ENCODE peak calls at places on chromosomes 7 and 10, in four cellular contexts. One of them, this sample, is unnamed.

GRCh38 chr10:48455392-48456151 is 149.1 kb downstream of the MAPK8 start:
- DNase-seq in progenitor cell of endocrine pancreas: no peak
- DNase-seq in AG04449: no peak
- DNase-seq in hypothalamus: no peak
- DNase-seq in this sample: peak

GRCh38 chr10:29392376-29393021 is 103.6 kb downstream of the LYZL1 start:
- DNase-seq in progenitor cell of endocrine pancreas: no peak
- DNase-seq in AG04449: no peak
- DNase-seq in hypothalamus: no peak
- DNase-seq in this sample: no peak

GRCh38 chr10:60093317-60093716 is 187.0 kb upstream of the CCDC6 start:
- DNase-seq in AG04449: no peak
- DNase-seq in progenitor cell of endocrine pancreas: no peak
- DNase-seq in hypothalamus: no peak
- DNase-seq in this sample: no peak

GRCh38 chr10:44619975-44620374 is 235.1 kb upstream of the CXCL12 start:
- DNase-seq in AG04449: no peak
- DNase-seq in hypothalamus: no peak
- DNase-seq in progenitor cell of endocrine pancreas: no peak
- DNase-seq in this sample: no peak

GRCh38 chr10:132337019-132337418 is 5.0 kb downstream of the LRRC27 start:
- DNase-seq in progenitor cell of endocrine pancreas: no peak
- DNase-seq in hypothalamus: no peak
- DNase-seq in AG04449: no peak
- DNase-seq in this sample: no peak

GRCh38 chr10:62858364-62858763 is 42.2 kb upstream of the EGR2 start:
- DNase-seq in progenitor cell of endocrine pancreas: no peak
- DNase-seq in AG04449: no peak
- DNase-seq in hypothalamus: no peak
- DNase-seq in this sample: peak

GRCh38 chr7:130421685-130422084 is 19.1 kb downstream of the CEP41 start:
- DNase-seq in AG04449: no peak
- DNase-seq in progenitor cell of endocrine pancreas: no peak
- DNase-seq in hypothalamus: no peak
- DNase-seq in this sample: no peak

GRCh38 chr7:74173491-74173865 is 678 bp upstream of the EIF4H start:
- DNase-seq in progenitor cell of endocrine pancreas: no peak
- DNase-seq in AG04449: no peak
- DNase-seq in hypothalamus: no peak
- DNase-seq in this sample: no peak

GRCh38 chr10:16612148-16612742 is 90.6 kb upstream of the C1QL3 start:
- DNase-seq in hypothalamus: no peak
- DNase-seq in AG04449: no peak
- DNase-seq in progenitor cell of endocrine pancreas: peak
- DNase-seq in this sample: no peak

GRCh38 chr7:14385074-14385473 is 395.6 kb upstream of the ETV1 start:
- DNase-seq in hypothalamus: no peak
- DNase-seq in AG04449: no peak
- DNase-seq in progenitor cell of endocrine pancreas: no peak
- DNase-seq in this sample: no peak

GRCh38 chr7:152886579-152887117 is 127.1 kb downstream of the ACTR3B start:
- DNase-seq in progenitor cell of endocrine pancreas: no peak
- DNase-seq in AG04449: no peak
- DNase-seq in hypothalamus: no peak
- DNase-seq in this sample: no peak

GRCh38 chr10:124064676-124065075 is 28.7 kb downstream of the CHST15 start:
- DNase-seq in progenitor cell of endocrine pancreas: no peak
- DNase-seq in AG04449: no peak
- DNase-seq in hypothalamus: no peak
- DNase-seq in this sample: no peak

GRCh38 chr7:22109761-22110160 is 164.1 kb upstream of the CDCA7L start:
- DNase-seq in progenitor cell of endocrine pancreas: no peak
- DNase-seq in AG04449: no peak
- DNase-seq in hypothalamus: no peak
- DNase-seq in this sample: no peak

GRCh38 chr10:553233-553632 is 136.2 kb downstream of the DIP2C start:
- DNase-seq in hypothalamus: no peak
- DNase-seq in AG04449: no peak
- DNase-seq in progenitor cell of endocrine pancreas: no peak
- DNase-seq in this sample: peak

GRCh38 chr7:128059143-128059975 is 28.1 kb upstream of the LRRC4 start:
- DNase-seq in AG04449: no peak
- DNase-seq in progenitor cell of endocrine pancreas: no peak
- DNase-seq in hypothalamus: no peak
- DNase-seq in this sample: no peak